ENCODE peak calls at places on chromosomes 2 and 18, in four cellular contexts. One of them, this sample, is unnamed.
A peak's percentile ranks its signal among the peaks of the same experiment; 100 is the strongest.

GRCh38 chr2:106292627-106293026 is 98.5 kb upstream of the UXS1 start:
- DNase-seq in K562: no peak
- DNase-seq in HepG2: no peak
- DNase-seq in GM12878: no peak
- DNase-seq in this sample: no peak

GRCh38 chr18:74784791-74785190 is 187.1 kb downstream of the ZNF407 start:
- DNase-seq in K562: no peak
- DNase-seq in HepG2: no peak
- DNase-seq in GM12878: no peak
- DNase-seq in this sample: no peak

GRCh38 chr2:119440873-119441272 is 9.2 kb downstream of the TMEM37 start:
- DNase-seq in K562: no peak
- DNase-seq in HepG2: no peak
- DNase-seq in GM12878: no peak
- DNase-seq in this sample: no peak

GRCh38 chr2:644871-645270 is 32.3 kb downstream of the TMEM18 start:
- DNase-seq in K562: no peak
- DNase-seq in HepG2: no peak
- DNase-seq in GM12878: no peak
- DNase-seq in this sample: no peak

GRCh38 chr2:217573565-217573964 is 429.2 kb downstream of the TNS1 start:
- DNase-seq in K562: no peak
- DNase-seq in HepG2: no peak
- DNase-seq in GM12878: no peak
- DNase-seq in this sample: no peak

GRCh38 chr2:55230551-55230950 is 1.5 kb downstream of the CLHC1 start:
- DNase-seq in K562: no peak
- DNase-seq in HepG2: no peak
- DNase-seq in GM12878: no peak
- DNase-seq in this sample: no peak

GRCh38 chr18:45821667-45822066 is 3.8 kb upstream of the SIGLEC15 start:
- DNase-seq in K562: no peak
- DNase-seq in HepG2: no peak
- DNase-seq in GM12878: no peak
- DNase-seq in this sample: no peak

GRCh38 chr2:88590998-88591613 is 36.2 kb downstream of the EIF2AK3 start:
- DNase-seq in K562: peak; percentile 58
- DNase-seq in HepG2: peak; percentile 65
- DNase-seq in GM12878: peak; percentile 45
- DNase-seq in this sample: peak; percentile 21

GRCh38 chr2:69134546-69134945 is 121.6 kb downstream of the ANTXR1 start:
- DNase-seq in K562: no peak
- DNase-seq in HepG2: no peak
- DNase-seq in GM12878: no peak
- DNase-seq in this sample: no peak

GRCh38 chr18:11025671-11026070 is 123.7 kb downstream of the PIEZO2 start:
- DNase-seq in K562: no peak
- DNase-seq in HepG2: no peak
- DNase-seq in GM12878: no peak
- DNase-seq in this sample: no peak

GRCh38 chr2:133434962-133435668 is 133.1 kb downstream of the NCKAP5 start:
- DNase-seq in K562: no peak
- DNase-seq in HepG2: no peak
- DNase-seq in GM12878: no peak
- DNase-seq in this sample: no peak

GRCh38 chr2:74438248-74438647 is 3.5 kb downstream of the RTKN start:
- DNase-seq in K562: no peak
- DNase-seq in HepG2: no peak
- DNase-seq in GM12878: no peak
- DNase-seq in this sample: no peak

GRCh38 chr18:25099838-25100393 is 252.1 kb downstream of the ZNF521 start:
- DNase-seq in K562: no peak
- DNase-seq in HepG2: no peak
- DNase-seq in GM12878: no peak
- DNase-seq in this sample: no peak

GRCh38 chr18:22009242-22009641 is 160.1 kb upstream of the GATA6 start:
- DNase-seq in K562: no peak
- DNase-seq in HepG2: no peak
- DNase-seq in GM12878: no peak
- DNase-seq in this sample: no peak

GRCh38 chr18:66119347-66119746 is 368.5 kb downstream of the CDH7 start:
- DNase-seq in K562: no peak
- DNase-seq in HepG2: no peak
- DNase-seq in GM12878: no peak
- DNase-seq in this sample: no peak

GRCh38 chr2:210480079-210480478 is 3.5 kb upstream of the LANCL1 start:
- DNase-seq in K562: no peak
- DNase-seq in HepG2: no peak
- DNase-seq in GM12878: no peak
- DNase-seq in this sample: no peak

GRCh38 chr2:120401275-120402069 is 55.5 kb downstream of the INHBB start:
- DNase-seq in K562: no peak
- DNase-seq in HepG2: no peak
- DNase-seq in GM12878: no peak
- DNase-seq in this sample: no peak

GRCh38 chr2:144071461-144071860 is 448.5 kb downstream of the ZEB2 start:
- DNase-seq in K562: no peak
- DNase-seq in HepG2: peak; percentile 7
- DNase-seq in GM12878: no peak
- DNase-seq in this sample: no peak

GRCh38 chr18:23176701-23177432 is 41.6 kb downstream of the CABLES1 start:
- DNase-seq in K562: no peak
- DNase-seq in HepG2: no peak
- DNase-seq in GM12878: no peak
- DNase-seq in this sample: no peak
- TF ChIP-seq ATF3 in K562: no peak
- TF ChIP-seq ATF3 in HepG2: no peak
- TF ChIP-seq ATF3 in GM12878: no peak
- TF ChIP-seq ATF3 in this sample: no peak

GRCh38 chr2:168939061-168939460 is 38.0 kb downstream of the G6PC2 start:
- DNase-seq in K562: no peak
- DNase-seq in HepG2: no peak
- DNase-seq in GM12878: no peak
- DNase-seq in this sample: no peak

GRCh38 chr2:168935810-168936581 is 34.9 kb downstream of the G6PC2 start:
- DNase-seq in K562: peak; percentile 82
- DNase-seq in HepG2: no peak
- DNase-seq in GM12878: no peak
- DNase-seq in this sample: no peak

GRCh38 chr2:168930242-168930641 is 29.2 kb downstream of the G6PC2 start:
- DNase-seq in K562: no peak
- DNase-seq in HepG2: no peak
- DNase-seq in GM12878: no peak
- DNase-seq in this sample: no peak

GRCh38 chr2:168939918-168940317 is 38.8 kb downstream of the G6PC2 start:
- DNase-seq in K562: no peak
- DNase-seq in HepG2: no peak
- DNase-seq in GM12878: no peak
- DNase-seq in this sample: no peak

DNA sequence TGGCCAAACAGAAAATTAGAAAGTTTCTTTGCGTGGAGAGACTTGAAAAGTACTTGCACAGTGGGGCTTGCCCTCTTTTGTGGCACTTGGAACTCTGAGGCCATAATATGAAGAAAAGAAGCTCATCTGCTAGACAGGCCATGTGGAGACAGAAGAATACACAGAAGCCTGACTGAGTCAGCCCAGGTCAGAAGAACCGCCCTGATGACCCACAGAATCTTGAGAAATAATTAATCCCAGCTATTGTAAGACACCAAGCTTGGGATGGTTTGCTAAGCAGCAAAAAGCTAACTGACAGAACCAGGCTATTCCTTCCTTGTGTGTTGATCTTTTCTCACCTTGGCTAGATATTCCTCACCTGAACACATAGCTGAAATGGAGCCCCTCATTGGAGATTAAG is 33.7 kb downstream of the G6PC2 start:
- DNase-seq in K562: no peak
- DNase-seq in HepG2: no peak
- DNase-seq in GM12878: no peak
- DNase-seq in this sample: no peak
- TF ChIP-seq TCF7 in K562: no peak
- TF ChIP-seq TCF7 in HepG2: no peak
- TF ChIP-seq TCF7 in GM12878: no peak
- TF ChIP-seq TCF7 in this sample: no peak

GRCh38 chr2:4670331-4670730 is 967.0 kb downstream of the DCDC2C start:
- DNase-seq in K562: no peak
- DNase-seq in HepG2: no peak
- DNase-seq in GM12878: no peak
- DNase-seq in this sample: no peak

GRCh38 chr2:4675295-4675694 is 971.9 kb downstream of the DCDC2C start:
- DNase-seq in K562: no peak
- DNase-seq in HepG2: no peak
- DNase-seq in GM12878: no peak
- DNase-seq in this sample: no peak

GRCh38 chr2:4673025-4673489 is 969.7 kb downstream of the DCDC2C start:
- DNase-seq in K562: peak; percentile 37
- DNase-seq in HepG2: peak; percentile 78
- DNase-seq in GM12878: no peak
- DNase-seq in this sample: no peak

GRCh38 chr2:4678937-4679336 is 975.6 kb downstream of the DCDC2C start:
- DNase-seq in K562: no peak
- DNase-seq in HepG2: no peak
- DNase-seq in GM12878: no peak
- DNase-seq in this sample: no peak

DNA sequence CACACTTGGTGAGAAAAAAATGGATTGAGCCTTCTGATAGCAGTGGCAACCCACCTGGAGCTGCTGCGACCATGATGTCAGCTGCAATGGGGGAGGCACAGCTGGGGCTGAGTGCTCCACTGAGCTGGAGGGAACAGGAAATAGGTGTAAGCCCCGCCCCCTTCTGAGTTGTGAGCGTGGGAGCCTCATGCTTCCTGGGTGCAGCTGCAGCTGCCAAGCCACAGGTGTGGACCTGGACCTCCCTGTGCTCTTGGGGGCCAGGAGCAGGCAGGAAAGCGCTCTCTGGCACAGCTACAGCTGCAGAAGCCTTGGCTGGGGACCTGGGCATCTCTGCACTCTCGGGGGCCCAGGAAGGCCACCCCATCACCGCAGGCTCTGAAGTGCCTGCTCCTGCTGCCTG is 970.6 kb downstream of the DCDC2C start:
- DNase-seq in K562: no peak
- DNase-seq in HepG2: no peak
- DNase-seq in GM12878: no peak
- DNase-seq in this sample: no peak
- TF ChIP-seq ATF3 in K562: no peak
- TF ChIP-seq ATF3 in HepG2: no peak
- TF ChIP-seq ATF3 in GM12878: no peak
- TF ChIP-seq ATF3 in this sample: no peak

DNA sequence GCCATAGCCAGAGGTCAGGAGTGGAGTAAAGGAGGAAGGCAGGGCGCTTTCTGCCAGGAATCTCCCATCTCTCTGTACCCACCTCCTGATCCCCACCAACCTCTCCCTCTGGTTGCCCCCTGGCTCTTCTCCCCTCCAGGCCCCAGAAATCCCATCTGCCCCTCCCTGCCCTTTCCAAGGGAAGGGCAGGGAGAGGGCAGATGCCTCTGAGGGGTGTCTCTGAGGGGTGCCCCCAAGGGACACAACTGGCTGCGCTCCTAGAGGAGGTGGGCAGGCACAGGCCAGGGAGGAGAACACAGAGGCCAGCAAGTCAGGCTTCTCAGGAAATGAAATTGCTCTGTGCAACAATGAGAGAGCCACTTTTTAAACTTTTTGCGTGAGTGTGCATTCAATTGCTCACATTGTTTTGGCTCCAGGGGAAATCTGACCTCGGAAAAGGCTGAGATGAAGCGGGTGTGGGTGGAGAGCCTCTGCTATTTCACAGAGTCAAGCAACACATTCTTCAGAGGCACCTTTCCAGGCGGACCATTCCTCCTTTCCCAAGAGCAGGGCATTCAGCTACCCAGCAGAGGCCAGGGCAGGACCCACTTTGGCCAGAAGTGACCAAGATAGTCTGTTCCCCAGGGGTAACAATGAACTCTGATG is 125.5 kb downstream of the SMAD7 start:
- DNase-seq in K562: no peak
- DNase-seq in HepG2: no peak
- DNase-seq in GM12878: no peak
- DNase-seq in this sample: peak; percentile 10
- TF ChIP-seq TCF7 in K562: no peak
- TF ChIP-seq TCF7 in HepG2: no peak
- TF ChIP-seq TCF7 in GM12878: no peak
- TF ChIP-seq TCF7 in this sample: no peak

GRCh38 chr18:62992877-62993365 is 277.6 kb downstream of the PHLPP1 start:
- DNase-seq in K562: no peak
- DNase-seq in HepG2: no peak
- DNase-seq in GM12878: no peak
- DNase-seq in this sample: no peak

GRCh38 chr18:62999392-62999791 is 284.1 kb downstream of the PHLPP1 start:
- DNase-seq in K562: no peak
- DNase-seq in HepG2: no peak
- DNase-seq in GM12878: no peak
- DNase-seq in this sample: no peak

GRCh38 chr18:62998443-62998842 is 283.1 kb downstream of the PHLPP1 start:
- DNase-seq in K562: no peak
- DNase-seq in HepG2: no peak
- DNase-seq in GM12878: no peak
- DNase-seq in this sample: no peak

GRCh38 chr18:62999921-63000320 is 284.6 kb downstream of the PHLPP1 start:
- DNase-seq in K562: no peak
- DNase-seq in HepG2: no peak
- DNase-seq in GM12878: no peak
- DNase-seq in this sample: no peak

DNA sequence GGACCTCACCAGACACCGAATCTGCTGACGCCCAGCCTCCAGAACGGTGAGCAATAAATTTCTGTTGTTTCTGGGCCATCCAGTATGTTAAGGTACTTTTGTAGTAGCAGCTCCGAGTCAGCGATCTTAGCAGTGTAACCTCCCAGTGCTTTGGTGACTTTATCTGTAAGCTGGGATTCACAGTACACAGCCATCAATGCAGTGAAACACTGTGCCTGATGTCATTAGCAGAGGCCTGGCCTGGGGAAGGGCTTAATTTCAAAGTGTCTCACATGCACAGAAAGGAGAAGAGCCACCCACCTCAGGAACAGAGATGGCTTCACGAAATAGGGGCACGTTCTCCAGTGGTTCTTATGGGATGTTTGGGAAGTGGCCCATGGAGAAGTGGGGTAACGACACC is 281.2 kb downstream of the PHLPP1 start:
- DNase-seq in K562: no peak
- DNase-seq in HepG2: no peak
- DNase-seq in GM12878: no peak
- DNase-seq in this sample: no peak
- TF ChIP-seq ATF3 in K562: no peak
- TF ChIP-seq ATF3 in HepG2: no peak
- TF ChIP-seq ATF3 in GM12878: no peak
- TF ChIP-seq ATF3 in this sample: no peak